ENCODE peak calls at places on chromosome 5, in seven cellular contexts. R is OCI-LY7, Y is NB4, O is AG10803, W is lower lobe of right lung, C is fibroblast of the aortic adventitia, A is mammary epithelial cell. S is an unnamed sample.

GRCh38 chr5:147906326-147907095 is at the start of gene C5orf46:
- DNase-seq in R (no peak), Y (no peak), O (peak), W (no peak), C (peak), A (peak), S (peak)

GRCh38 chr5:73451218-73452130 is 2.9 kb upstream of the FOXD1 start:
- DNase-seq in R (peak), Y (peak), O (peak), W (peak), C (peak), A (no peak), S (peak)

GRCh38 chr5:126464016-126464415 is 40.8 kb downstream of the GRAMD2B start:
- DNase-seq in R (no peak), Y (no peak), O (no peak), W (no peak), C (no peak), A (no peak), S (no peak)

GRCh38 chr5:152884006-152884405 is 478.9 kb upstream of the NMUR2 start:
- DNase-seq in R (no peak), Y (no peak), O (no peak), W (no peak), C (no peak), A (no peak), S (no peak)

GRCh38 chr5:80239680-80240367 is 16.0 kb downstream of the SERINC5 start:
- DNase-seq in R (no peak), Y (peak), O (no peak), W (no peak), C (peak), A (peak), S (peak)

GRCh38 chr5:80216753-80217596 is 38.9 kb downstream of the SERINC5 start:
- DNase-seq in R (no peak), Y (no peak), O (peak), W (peak), C (peak), A (no peak), S (no peak)

GRCh38 chr5:176579323-176579722 is 30.2 kb downstream of the CDHR2 start:
- DNase-seq in R (no peak), Y (no peak), O (no peak), W (no peak), C (no peak), A (no peak), S (no peak)

GRCh38 chr5:6829150-6829784 is 116.0 kb downstream of the TENT4A start:
- DNase-seq in R (no peak), Y (no peak), O (peak), W (no peak), C (no peak), A (peak), S (peak)

GRCh38 chr5:114367029-114367428 is 5.2 kb downstream of the KCNN2 start:
- DNase-seq in R (no peak), Y (peak), O (no peak), W (no peak), C (no peak), A (peak), S (no peak)

DNA sequence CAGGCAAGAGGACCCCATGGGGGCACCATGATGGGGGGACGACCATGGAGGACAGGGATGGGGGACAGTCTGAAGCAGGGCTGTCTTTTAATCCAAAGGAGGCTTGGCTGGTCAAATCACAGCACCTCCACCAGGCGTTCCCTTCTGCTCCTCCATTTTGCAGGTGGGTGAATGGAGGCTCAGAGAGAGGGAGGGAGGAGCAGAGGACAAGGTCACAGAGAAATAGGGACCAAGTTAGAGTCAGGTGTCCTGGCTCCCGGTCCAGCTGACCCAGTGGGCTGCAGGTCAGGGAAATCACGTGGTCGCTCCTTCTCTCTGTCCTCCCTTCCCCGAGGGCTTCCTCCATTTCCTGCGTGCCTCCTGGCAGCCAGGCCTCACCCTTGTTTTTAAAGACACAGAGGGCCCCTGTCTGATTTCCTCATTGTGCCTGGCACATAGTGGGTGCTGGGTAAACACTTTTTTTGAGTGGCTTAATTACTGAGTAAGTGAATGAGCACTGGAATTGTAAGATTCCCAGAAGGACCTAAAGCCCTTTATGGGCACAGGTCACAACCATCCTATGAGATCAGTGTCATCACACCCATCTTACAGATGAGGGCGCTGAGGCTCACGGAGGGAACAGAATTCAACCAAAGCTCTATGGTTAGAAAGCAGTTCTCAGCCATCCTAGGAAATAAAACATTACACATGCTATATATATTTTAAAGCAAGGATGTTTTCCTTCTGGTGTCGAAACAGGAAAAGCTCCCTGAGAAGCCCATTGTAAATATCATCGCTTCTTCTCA is 156.2 kb upstream of the SMIM23 start:
- DNase-seq in R (no peak), Y (peak), O (no peak), W (no peak), C (peak), A (no peak), S (peak)
- TF ChIP-seq CTCF in R (peak), Y (peak), O (peak), W (no peak), C (peak), A (no peak), S (peak)

DNA sequence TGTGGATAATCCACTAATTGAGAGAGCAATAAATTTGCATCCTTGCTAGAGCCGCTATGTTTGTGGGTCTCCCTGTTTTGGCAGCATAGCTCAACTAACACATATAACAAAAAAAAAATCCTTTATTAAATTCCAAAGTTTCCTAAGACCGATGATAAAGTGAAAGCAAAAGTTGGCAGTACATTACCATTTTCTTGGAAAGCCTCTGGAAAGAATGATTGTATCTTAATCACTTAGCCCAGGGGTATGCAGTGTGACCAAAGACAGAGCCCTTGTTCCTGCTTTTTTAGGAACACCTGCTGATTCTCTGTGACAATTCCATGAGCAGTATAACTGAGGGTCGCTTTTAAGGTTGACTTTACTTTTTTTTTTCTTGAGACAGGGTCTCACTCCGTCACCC is 5.4 kb upstream of the IL7R start:
- DNase-seq in R (no peak), Y (no peak), O (peak), W (no peak), C (peak), A (peak), S (peak)
- H3K4me3 ChIP-seq in R (no peak), Y (no peak), O (peak), W (peak), C (peak), A (no peak), S (peak)

DNA sequence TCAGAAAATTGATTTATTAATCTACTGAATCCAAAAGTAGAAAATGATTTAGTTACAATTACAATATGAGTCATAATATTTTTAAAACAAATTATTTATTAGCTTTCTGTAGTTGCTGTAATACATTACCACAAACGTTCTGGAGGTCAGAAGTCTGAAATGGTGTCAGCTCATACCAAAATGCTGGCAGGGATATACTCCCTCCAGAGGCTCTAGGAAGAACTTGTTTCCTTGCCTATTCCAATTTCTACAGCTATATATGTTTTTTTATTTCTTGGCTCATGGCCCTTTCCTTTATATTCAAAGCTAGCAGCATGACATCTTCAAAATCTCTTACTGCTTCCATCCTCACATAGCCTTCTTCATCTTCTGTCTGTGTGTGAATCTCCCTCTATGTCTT is 667.9 kb upstream of the ITGA1 start:
- DNase-seq in R (no peak), Y (no peak), O (no peak), W (no peak), C (no peak), A (no peak), S (no peak)
- TF ChIP-seq CTCF in R (no peak), Y (no peak), O (no peak), W (no peak), C (no peak), A (no peak), S (no peak)

GRCh38 chr5:137497396-137498290 is 1.5 kb downstream of the SPOCK1 start:
- DNase-seq in R (no peak), Y (no peak), O (no peak), W (no peak), C (no peak), A (no peak), S (no peak)
- H3K4me3 ChIP-seq in R (no peak), Y (no peak), O (peak), W (no peak), C (peak), A (no peak), S (peak)

GRCh38 chr5:159629158-159629557 is 287.1 kb upstream of the ADRA1B start:
- DNase-seq in R (no peak), Y (no peak), O (no peak), W (no peak), C (no peak), A (no peak), S (no peak)

GRCh38 chr5:159630545-159630944 is 285.7 kb upstream of the ADRA1B start:
- DNase-seq in R (no peak), Y (no peak), O (no peak), W (no peak), C (no peak), A (no peak), S (no peak)

GRCh38 chr5:159631001-159631400 is 285.3 kb upstream of the ADRA1B start:
- DNase-seq in R (no peak), Y (no peak), O (no peak), W (no peak), C (no peak), A (no peak), S (no peak)

DNA sequence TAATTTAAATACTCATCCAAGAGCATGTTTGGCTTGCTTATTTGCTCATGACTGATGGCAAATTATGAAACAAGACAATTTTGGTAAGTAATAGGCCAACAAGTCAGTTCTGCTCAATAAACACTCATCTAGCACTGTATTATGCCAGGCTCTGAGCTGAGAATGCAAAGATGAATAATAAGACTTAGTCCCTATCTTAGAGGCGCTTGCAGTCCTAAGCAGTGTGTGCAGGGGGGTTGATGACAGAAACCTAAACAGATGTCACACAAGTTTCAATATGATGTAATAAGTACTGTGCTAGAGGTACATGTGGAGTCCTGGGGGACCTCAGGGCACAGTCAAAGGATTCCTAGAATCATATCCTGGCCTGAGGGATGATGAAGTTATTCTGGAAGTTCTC is 287.6 kb upstream of the ADRA1B start:
- DNase-seq in R (no peak), Y (no peak), O (no peak), W (no peak), C (no peak), A (no peak), S (no peak)
- TF ChIP-seq CTCF in R (no peak), Y (no peak), O (no peak), W (no peak), C (no peak), A (no peak), S (no peak)

DNA sequence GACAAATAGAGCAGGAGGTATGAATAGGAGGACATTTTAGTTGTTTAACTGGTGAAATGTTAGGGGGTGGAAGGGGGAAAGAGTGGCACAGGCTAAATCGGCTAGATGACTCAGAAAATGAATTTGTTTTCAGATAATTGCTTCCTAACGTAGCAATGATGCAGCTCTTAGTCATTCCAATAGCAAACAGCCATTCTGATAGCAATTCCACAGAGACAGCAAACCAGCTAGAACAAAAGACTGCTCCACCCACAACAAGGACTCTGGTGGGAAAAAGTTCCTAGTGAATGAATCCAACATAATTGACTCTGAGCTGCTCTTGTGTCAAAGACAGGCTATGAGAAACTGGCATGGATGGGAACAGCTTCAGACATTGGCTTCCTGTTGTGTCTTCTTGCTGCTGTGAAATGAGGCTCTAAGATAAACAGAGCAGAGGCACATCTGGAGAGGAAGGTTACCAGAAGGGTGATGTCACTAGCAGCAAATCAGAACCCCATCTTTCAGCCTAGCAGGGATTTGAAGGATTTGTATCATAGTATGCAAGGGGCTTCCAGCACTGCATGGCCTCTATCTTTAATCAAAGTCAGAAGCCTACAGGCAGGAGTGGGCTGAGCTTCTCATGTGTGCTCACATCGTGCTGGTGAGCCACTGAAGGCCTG is 28.1 kb upstream of the F2RL1 start:
- DNase-seq in R (no peak), Y (no peak), O (peak), W (no peak), C (peak), A (peak), S (peak)
- H3K4me3 ChIP-seq in R (no peak), Y (no peak), O (no peak), W (no peak), C (no peak), A (no peak), S (no peak)

GRCh38 chr5:178272591-178272990 is 40.0 kb upstream of the PHYKPL start:
- DNase-seq in R (no peak), Y (no peak), O (no peak), W (no peak), C (no peak), A (no peak), S (no peak)

GRCh38 chr5:178273041-178273440 is 40.4 kb upstream of the PHYKPL start:
- DNase-seq in R (no peak), Y (no peak), O (no peak), W (no peak), C (no peak), A (no peak), S (no peak)

GRCh38 chr5:178273665-178274541 is 41.3 kb upstream of the PHYKPL start:
- DNase-seq in R (no peak), Y (no peak), O (no peak), W (peak), C (no peak), A (no peak), S (no peak)

GRCh38 chr5:178277346-178277745 is 44.7 kb upstream of the PHYKPL start:
- DNase-seq in R (no peak), Y (no peak), O (no peak), W (peak), C (no peak), A (no peak), S (no peak)

DNA sequence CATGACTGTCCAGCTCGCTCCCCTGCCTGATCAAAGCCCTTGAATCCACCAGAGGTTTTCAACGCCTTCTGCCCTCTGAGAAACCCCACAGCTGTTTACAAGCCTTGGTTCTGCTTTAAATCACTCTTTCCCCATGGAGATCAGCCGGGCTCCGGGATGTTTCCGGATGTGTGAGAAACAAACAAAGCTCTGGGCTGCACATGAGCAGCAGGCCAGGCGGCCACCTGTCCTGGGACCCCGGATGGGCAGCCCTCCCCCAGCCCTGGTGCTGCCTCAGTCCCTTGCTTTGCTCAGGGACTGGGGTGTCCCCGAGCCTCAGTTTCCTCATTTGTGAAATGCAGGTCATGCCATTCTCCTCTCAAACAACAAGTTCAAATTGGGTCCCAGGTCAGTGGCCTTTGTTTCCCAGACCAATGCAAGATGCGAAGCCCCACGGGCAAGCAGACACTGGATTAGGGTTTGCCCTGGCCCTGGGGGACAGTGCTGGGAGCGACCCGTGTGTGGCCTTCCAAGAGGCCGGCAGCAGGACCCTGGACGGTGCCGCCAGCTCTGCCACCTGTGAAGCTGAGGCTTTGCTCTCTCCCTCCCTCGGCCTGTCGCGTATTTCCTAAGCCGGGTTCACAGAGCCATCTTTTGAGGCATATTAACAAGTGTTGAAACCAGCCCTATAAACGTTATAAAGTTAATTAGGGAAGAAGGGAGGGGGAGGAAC is 42.4 kb upstream of the PHYKPL start:
- DNase-seq in R (no peak), Y (no peak), O (no peak), W (no peak), C (no peak), A (no peak), S (no peak)
- TF ChIP-seq CTCF in R (no peak), Y (no peak), O (no peak), W (no peak), C (no peak), A (no peak), S (no peak)